ENCODE peak calls at places on chromosomes 3 and 15, in nine cellular contexts. W is NCI-H146; Z is NCI-H1092; M is fibroblast of lung; Y is HEK293T; I is activated T-cell treated with anti-CD3 and anti-CD28 coated beads, Interleukin-2, amount 50 U/mL, for 72 hours; D is cerebellum; S is GM06990; G is HT-29. F is an unnamed sample.
A peak's percentile ranks its signal among the peaks of the same experiment; 100 is the strongest.

GRCh38 chr15:57596978-57597377 is 5.3 kb downstream of the MYZAP start:
- DNase-seq in Z (no peak), I (no peak), W (no peak), Y (no peak), D (peak; percentile 89), S (no peak), G (no peak), M (peak; percentile 3), F (no peak)

GRCh38 chr3:38031022-38031994 is 1.9 kb upstream of the PLCD1 start:
- DNase-seq in D (peak; percentile 67), I (peak; percentile 65), G (peak; percentile 50), Z (no peak), Y (no peak), S (no peak), W (no peak), M (peak; percentile 38), F (peak; percentile 53)

GRCh38 chr3:20128378-20128777 is 57.6 kb downstream of the SGO1 start:
- DNase-seq in Z (no peak), Y (no peak), G (no peak), S (no peak), M (no peak), D (no peak), I (no peak), W (no peak), F (no peak)

GRCh38 chr3:157493627-157494550 is 9.3 kb downstream of the VEPH1 start:
- DNase-seq in D (peak; percentile 33), Y (peak; percentile 17), W (peak; percentile 91), Z (peak; percentile 58), S (no peak), I (no peak), M (peak; percentile 56), G (peak; percentile 72), F (peak; percentile 63)

GRCh38 chr3:36501568-36502075 is 121.3 kb downstream of the STAC start:
- DNase-seq in Z (no peak), D (no peak), M (no peak), G (no peak), Y (no peak), S (no peak), W (no peak), I (no peak), F (no peak)

GRCh38 chr15:30791776-30792175 is 111.9 kb upstream of the FAN1 start:
- DNase-seq in I (no peak), S (no peak), D (no peak), W (no peak), M (no peak), Y (no peak), G (no peak), Z (no peak), F (no peak)

GRCh38 chr3:108342829-108343478 is 46.6 kb downstream of the HHLA2 start:
- DNase-seq in M (peak; percentile 84), W (no peak), I (peak; percentile 29), Z (no peak), G (no peak), D (no peak), S (peak; percentile 59), Y (no peak), F (peak; percentile 4)

GRCh38 chr3:4866841-4867240 is 112.4 kb upstream of the BHLHE40 start:
- DNase-seq in I (no peak), Z (no peak), S (no peak), Y (no peak), W (no peak), M (peak; percentile 34), D (no peak), G (no peak), F (no peak)

GRCh38 chr3:114841515-114841914 is 305.6 kb downstream of the ZBTB20 start:
- DNase-seq in D (no peak), S (no peak), G (no peak), W (no peak), Y (no peak), I (no peak), M (peak; percentile 20), Z (no peak), F (no peak)

GRCh38 chr3:17227472-17227871 is 342.7 kb downstream of the PLCL2 start:
- DNase-seq in G (no peak), M (no peak), Z (no peak), W (no peak), D (no peak), I (no peak), S (no peak), Y (no peak), F (no peak)

GRCh38 chr15:101621961-101622360 is 30.2 kb downstream of the TM2D3 start:
- DNase-seq in D (no peak), Z (no peak), M (no peak), I (no peak), S (no peak), G (no peak), W (no peak), Y (no peak), F (no peak)

GRCh38 chr3:114725966-114726365 is 421.1 kb downstream of the ZBTB20 start:
- DNase-seq in M (no peak), I (no peak), Y (no peak), G (no peak), Z (no peak), D (no peak), W (no peak), S (no peak), F (no peak)

GRCh38 chr3:70982700-70983140 is 600.8 kb downstream of the FOXP1 start:
- DNase-seq in W (no peak), Z (no peak), G (peak; percentile 82), S (peak; percentile 23), D (no peak), I (peak; percentile 74), Y (peak; percentile 14), M (peak; percentile 86), F (peak; percentile 87)

GRCh38 chr3:183434992-183435391 is 6.6 kb upstream of the MCF2L2 start:
- DNase-seq in Y (no peak), W (no peak), M (no peak), S (no peak), G (no peak), I (no peak), D (no peak), Z (no peak), F (no peak)

GRCh38 chr3:160735801-160736200 is 20.2 kb upstream of the PPM1L start:
- DNase-seq in Y (no peak), Z (peak; percentile 90), M (no peak), D (no peak), G (no peak), I (no peak), W (peak; percentile 66), S (no peak), F (no peak)

GRCh38 chr3:46972396-46972795 is 4.1 kb downstream of the CCDC12 start:
- DNase-seq in Z (no peak), S (no peak), G (no peak), W (no peak), Y (no peak), M (no peak), I (no peak), D (no peak), F (no peak)

GRCh38 chr15:29452881-29453731 is 183.5 kb upstream of the NSMCE3 start:
- DNase-seq in W (no peak), G (no peak), M (no peak), I (no peak), Y (no peak), D (no peak), Z (no peak), S (no peak), F (no peak)

GRCh38 chr3:126556637-126557414 is 1.9 kb downstream of the C3orf22 start:
- DNase-seq in G (no peak), D (no peak), S (no peak), Y (no peak), I (no peak), M (no peak), Z (no peak), W (no peak), F (no peak)

GRCh38 chr3:177731644-177732268 is 534.5 kb upstream of the TBL1XR1 start:
- DNase-seq in I (no peak), M (peak; percentile 89), W (no peak), Z (no peak), Y (no peak), G (no peak), D (no peak), S (no peak), F (peak; percentile 69)

GRCh38 chr15:80776420-80777045 is 2.6 kb upstream of the CEMIP start:
- DNase-seq in I (peak; percentile 73), S (peak; percentile 8), D (peak; percentile 75), Y (peak; percentile 75), Z (peak; percentile 21), G (peak; percentile 89), M (peak; percentile 67), W (peak; percentile 60), F (peak; percentile 56)